ENCODE peak calls at places on chromosomes 7 and 10, in eight cellular contexts. One of them, this sample, is unnamed.

GRCh38 chr10:69346776-69347175 is 68.5 kb downstream of the HK1 start:
- DNase-seq in fibroblast of lung: no peak
- DNase-seq in HCT116: no peak
- DNase-seq in PC-9: no peak
- DNase-seq in IMR-90: no peak
- DNase-seq in mammary epithelial cell: no peak
- DNase-seq in GM23338: no peak
- DNase-seq in astrocyte: no peak
- DNase-seq in this sample: no peak

GRCh38 chr10:23199768-23200511 is 7.8 kb downstream of the PTF1A start:
- DNase-seq in fibroblast of lung: no peak
- DNase-seq in HCT116: no peak
- DNase-seq in PC-9: no peak
- DNase-seq in IMR-90: no peak
- DNase-seq in mammary epithelial cell: no peak
- DNase-seq in GM23338: peak; percentile 80
- DNase-seq in astrocyte: no peak
- DNase-seq in this sample: peak; percentile 79

GRCh38 chr7:139043823-139044812 is 8.3 kb upstream of the ZC3HAV1L start:
- DNase-seq in fibroblast of lung: no peak
- DNase-seq in HCT116: no peak
- DNase-seq in PC-9: peak; percentile 88
- DNase-seq in IMR-90: peak; percentile 44
- DNase-seq in mammary epithelial cell: peak; percentile 9
- DNase-seq in GM23338: no peak
- DNase-seq in astrocyte: no peak
- DNase-seq in this sample: no peak

GRCh38 chr7:51366930-51367613 is 50.5 kb upstream of the COBL start:
- DNase-seq in fibroblast of lung: peak; percentile 51
- DNase-seq in HCT116: no peak
- DNase-seq in PC-9: peak; percentile 54
- DNase-seq in IMR-90: peak; percentile 26
- DNase-seq in mammary epithelial cell: peak; percentile 34
- DNase-seq in GM23338: peak; percentile 91
- DNase-seq in astrocyte: peak; percentile 18
- DNase-seq in this sample: peak; percentile 74

GRCh38 chr7:5629941-5630340 is 151.5 kb downstream of the RNF216 start:
- DNase-seq in fibroblast of lung: peak; percentile 68
- DNase-seq in HCT116: peak; percentile 7
- DNase-seq in PC-9: peak; percentile 72
- DNase-seq in IMR-90: peak; percentile 74
- DNase-seq in mammary epithelial cell: peak; percentile 86
- DNase-seq in GM23338: no peak
- DNase-seq in astrocyte: peak; percentile 64
- DNase-seq in this sample: peak; percentile 93

GRCh38 chr7:21746949-21747348 is 198.8 kb downstream of the CDCA7L start:
- DNase-seq in fibroblast of lung: no peak
- DNase-seq in HCT116: no peak
- DNase-seq in PC-9: no peak
- DNase-seq in IMR-90: no peak
- DNase-seq in mammary epithelial cell: no peak
- DNase-seq in GM23338: no peak
- DNase-seq in astrocyte: no peak
- DNase-seq in this sample: no peak

GRCh38 chr10:117476281-117476680 is 66.3 kb upstream of the EMX2 start:
- DNase-seq in fibroblast of lung: no peak
- DNase-seq in HCT116: no peak
- DNase-seq in PC-9: no peak
- DNase-seq in IMR-90: no peak
- DNase-seq in mammary epithelial cell: no peak
- DNase-seq in GM23338: no peak
- DNase-seq in astrocyte: no peak
- DNase-seq in this sample: no peak

GRCh38 chr10:86258940-86259339 is 107.7 kb downstream of the GRID1 start:
- DNase-seq in fibroblast of lung: no peak
- DNase-seq in HCT116: no peak
- DNase-seq in PC-9: no peak
- DNase-seq in IMR-90: no peak
- DNase-seq in mammary epithelial cell: no peak
- DNase-seq in GM23338: no peak
- DNase-seq in astrocyte: no peak
- DNase-seq in this sample: no peak

GRCh38 chr10:131221632-131222277 is 89.8 kb downstream of the TCERG1L start:
- DNase-seq in fibroblast of lung: no peak
- DNase-seq in HCT116: no peak
- DNase-seq in PC-9: no peak
- DNase-seq in IMR-90: no peak
- DNase-seq in mammary epithelial cell: no peak
- DNase-seq in GM23338: no peak
- DNase-seq in astrocyte: no peak
- DNase-seq in this sample: peak; percentile 26

GRCh38 chr7:38382627-38383026 is 109.2 kb upstream of the TARP start:
- DNase-seq in fibroblast of lung: no peak
- DNase-seq in HCT116: no peak
- DNase-seq in PC-9: no peak
- DNase-seq in IMR-90: peak; percentile 10
- DNase-seq in mammary epithelial cell: peak; percentile 36
- DNase-seq in GM23338: no peak
- DNase-seq in astrocyte: peak; percentile 80
- DNase-seq in this sample: no peak

GRCh38 chr7:44801890-44802289 is 5.4 kb downstream of the PPIA start:
- DNase-seq in fibroblast of lung: no peak
- DNase-seq in HCT116: no peak
- DNase-seq in PC-9: no peak
- DNase-seq in IMR-90: peak; percentile 37
- DNase-seq in mammary epithelial cell: peak; percentile 84
- DNase-seq in GM23338: no peak
- DNase-seq in astrocyte: peak; percentile 63
- DNase-seq in this sample: peak; percentile 87

GRCh38 chr10:117134084-117135025 is 3.7 kb downstream of the VAX1 start:
- DNase-seq in fibroblast of lung: no peak
- DNase-seq in HCT116: no peak
- DNase-seq in PC-9: no peak
- DNase-seq in IMR-90: no peak
- DNase-seq in mammary epithelial cell: no peak
- DNase-seq in GM23338: peak; percentile 56
- DNase-seq in astrocyte: no peak
- DNase-seq in this sample: peak; percentile 83

GRCh38 chr7:94393251-94393758 is 1.4 kb upstream of the COL1A2 start:
- DNase-seq in fibroblast of lung: peak; percentile 54
- DNase-seq in HCT116: no peak
- DNase-seq in PC-9: no peak
- DNase-seq in IMR-90: peak; percentile 56
- DNase-seq in mammary epithelial cell: no peak
- DNase-seq in GM23338: peak; percentile 65
- DNase-seq in astrocyte: no peak
- DNase-seq in this sample: no peak

GRCh38 chr7:94392391-94392782 is 2.3 kb upstream of the COL1A2 start:
- DNase-seq in fibroblast of lung: no peak
- DNase-seq in HCT116: no peak
- DNase-seq in PC-9: no peak
- DNase-seq in IMR-90: no peak
- DNase-seq in mammary epithelial cell: no peak
- DNase-seq in GM23338: no peak
- DNase-seq in astrocyte: no peak
- DNase-seq in this sample: no peak

GRCh38 chr7:94394058-94394398 is 667 bp upstream of the COL1A2 start:
- DNase-seq in fibroblast of lung: no peak
- DNase-seq in HCT116: no peak
- DNase-seq in PC-9: no peak
- DNase-seq in IMR-90: peak; percentile 69
- DNase-seq in mammary epithelial cell: no peak
- DNase-seq in GM23338: no peak
- DNase-seq in astrocyte: peak; percentile 65
- DNase-seq in this sample: no peak

GRCh38 chr7:94389381-94389780 is 5.3 kb upstream of the COL1A2 start:
- DNase-seq in fibroblast of lung: no peak
- DNase-seq in HCT116: no peak
- DNase-seq in PC-9: no peak
- DNase-seq in IMR-90: no peak
- DNase-seq in mammary epithelial cell: no peak
- DNase-seq in GM23338: no peak
- DNase-seq in astrocyte: no peak
- DNase-seq in this sample: no peak

DNA sequence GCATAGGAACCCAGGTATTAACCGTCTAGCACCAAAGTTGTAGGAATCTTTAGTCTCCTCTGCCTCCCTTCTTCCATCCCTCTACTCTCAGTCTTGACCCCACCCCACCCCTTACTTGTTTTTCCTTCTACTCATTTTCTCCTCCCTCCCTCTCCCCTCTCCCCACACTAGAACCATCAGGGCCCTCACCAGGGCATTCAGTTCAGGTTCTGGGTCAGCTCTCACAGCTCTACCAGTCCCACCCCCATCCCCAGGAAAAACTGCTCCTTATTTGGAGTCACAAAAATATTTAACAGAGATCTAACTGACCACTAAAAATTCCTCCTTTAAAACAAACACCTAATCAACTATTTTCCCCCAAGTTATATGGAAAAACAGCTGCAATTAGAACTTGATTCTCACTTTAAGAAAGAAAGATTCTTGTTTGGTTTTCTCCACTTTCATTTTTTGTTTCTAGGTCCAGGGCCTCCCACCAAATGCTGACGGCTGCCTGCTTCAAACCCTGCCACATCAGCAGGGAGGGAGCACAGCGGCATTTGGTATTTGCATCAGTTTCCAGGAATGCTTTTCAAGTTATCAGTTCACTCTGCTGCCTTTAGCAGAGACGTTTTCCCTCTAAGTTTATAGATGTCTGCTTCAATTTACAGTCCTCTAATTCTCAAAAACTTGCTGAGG is 2.8 kb upstream of the COL1A2 start:
- DNase-seq in fibroblast of lung: peak; percentile 81
- DNase-seq in HCT116: no peak
- DNase-seq in PC-9: no peak
- DNase-seq in IMR-90: peak; percentile 88
- DNase-seq in mammary epithelial cell: no peak
- DNase-seq in GM23338: peak; percentile 66
- DNase-seq in astrocyte: peak; percentile 88
- DNase-seq in this sample: no peak
- H2AFZ ChIP-seq in fibroblast of lung: peak overlapping the region; percentile 9
- H2AFZ ChIP-seq in HCT116: no peak overlapping the region
- H2AFZ ChIP-seq in PC-9: no peak overlapping the region
- H2AFZ ChIP-seq in IMR-90: peak overlapping the region; percentile 47
- H2AFZ ChIP-seq in mammary epithelial cell: peak overlapping the region; percentile 34
- H2AFZ ChIP-seq in GM23338: peak overlapping the region; percentile 45
- H2AFZ ChIP-seq in astrocyte: peak overlapping the region; percentile 5
- H2AFZ ChIP-seq in this sample: peak overlapping the region; percentile 66

DNA sequence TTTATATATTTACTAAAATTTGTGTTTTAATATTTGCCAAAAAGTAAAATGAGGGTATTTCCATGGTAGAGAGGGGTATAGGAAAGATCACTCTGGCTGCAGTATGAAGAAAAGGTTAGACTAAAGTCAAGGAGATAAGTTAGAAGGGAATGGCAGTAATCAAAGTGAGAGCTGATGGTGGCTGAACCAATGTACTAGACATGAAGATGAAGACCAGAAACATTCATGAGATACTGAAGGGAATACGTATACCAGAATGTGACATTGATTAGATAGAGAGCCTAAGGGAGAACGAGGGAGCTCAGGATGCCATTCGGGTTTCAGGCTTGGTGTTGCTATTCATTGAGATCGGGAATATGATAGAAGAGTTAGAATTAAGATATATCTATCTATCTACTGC is 7.8 kb downstream of the ZNF713 start:
- DNase-seq in fibroblast of lung: no peak
- DNase-seq in HCT116: no peak
- DNase-seq in PC-9: no peak
- DNase-seq in IMR-90: no peak
- DNase-seq in mammary epithelial cell: no peak
- DNase-seq in GM23338: no peak
- DNase-seq in astrocyte: no peak
- DNase-seq in this sample: no peak
- H2AFZ ChIP-seq in fibroblast of lung: no peak overlapping the region
- H2AFZ ChIP-seq in HCT116: no peak overlapping the region
- H2AFZ ChIP-seq in PC-9: no peak overlapping the region
- H2AFZ ChIP-seq in IMR-90: no peak overlapping the region
- H2AFZ ChIP-seq in mammary epithelial cell: no peak overlapping the region
- H2AFZ ChIP-seq in GM23338: no peak overlapping the region
- H2AFZ ChIP-seq in astrocyte: no peak overlapping the region
- H2AFZ ChIP-seq in this sample: no peak overlapping the region

DNA sequence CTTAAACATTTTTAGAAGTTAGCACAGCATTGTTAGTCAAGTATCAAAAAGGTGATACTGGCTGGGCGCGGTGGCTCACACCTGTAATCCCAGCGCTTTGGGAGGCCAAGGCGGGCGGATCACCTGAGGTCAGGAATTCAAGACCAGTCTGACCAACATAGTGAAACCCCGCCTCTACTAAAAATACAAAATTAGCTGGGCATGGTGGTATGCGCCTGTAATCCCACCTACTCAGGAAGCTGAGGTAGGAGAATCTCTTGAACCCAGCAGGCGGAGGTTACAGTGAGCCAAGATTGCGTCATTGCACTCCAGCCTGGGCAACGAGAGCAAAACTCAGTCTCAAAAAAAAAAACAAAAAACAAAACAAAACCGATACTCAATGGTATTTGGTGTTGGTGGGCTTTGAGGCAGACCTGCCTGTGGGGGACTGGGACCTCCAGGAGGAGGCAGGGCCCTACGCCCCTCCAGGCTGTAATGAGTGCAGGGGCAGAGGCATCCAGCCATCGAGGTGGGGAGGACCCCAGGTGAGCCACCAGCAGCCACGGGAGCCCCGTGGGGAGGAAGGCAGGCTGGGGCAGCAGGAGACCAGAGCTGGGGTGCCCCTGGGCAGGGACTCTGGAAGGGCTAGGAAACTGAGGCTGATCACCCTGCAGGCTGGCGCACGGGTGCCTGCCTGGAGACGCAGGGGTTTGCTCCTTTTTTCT is 149.9 kb downstream of the PRKAG2 start:
- DNase-seq in fibroblast of lung: no peak
- DNase-seq in HCT116: no peak
- DNase-seq in PC-9: no peak
- DNase-seq in IMR-90: no peak
- DNase-seq in mammary epithelial cell: no peak
- DNase-seq in GM23338: no peak
- DNase-seq in astrocyte: no peak
- DNase-seq in this sample: peak; percentile 62
- H2AFZ ChIP-seq in fibroblast of lung: no peak overlapping the region
- H2AFZ ChIP-seq in HCT116: no peak overlapping the region
- H2AFZ ChIP-seq in PC-9: no peak overlapping the region
- H2AFZ ChIP-seq in IMR-90: peak overlapping the region; percentile 47
- H2AFZ ChIP-seq in mammary epithelial cell: peak overlapping the region; percentile 17
- H2AFZ ChIP-seq in GM23338: no peak overlapping the region
- H2AFZ ChIP-seq in astrocyte: no peak overlapping the region
- H2AFZ ChIP-seq in this sample: no peak overlapping the region

DNA sequence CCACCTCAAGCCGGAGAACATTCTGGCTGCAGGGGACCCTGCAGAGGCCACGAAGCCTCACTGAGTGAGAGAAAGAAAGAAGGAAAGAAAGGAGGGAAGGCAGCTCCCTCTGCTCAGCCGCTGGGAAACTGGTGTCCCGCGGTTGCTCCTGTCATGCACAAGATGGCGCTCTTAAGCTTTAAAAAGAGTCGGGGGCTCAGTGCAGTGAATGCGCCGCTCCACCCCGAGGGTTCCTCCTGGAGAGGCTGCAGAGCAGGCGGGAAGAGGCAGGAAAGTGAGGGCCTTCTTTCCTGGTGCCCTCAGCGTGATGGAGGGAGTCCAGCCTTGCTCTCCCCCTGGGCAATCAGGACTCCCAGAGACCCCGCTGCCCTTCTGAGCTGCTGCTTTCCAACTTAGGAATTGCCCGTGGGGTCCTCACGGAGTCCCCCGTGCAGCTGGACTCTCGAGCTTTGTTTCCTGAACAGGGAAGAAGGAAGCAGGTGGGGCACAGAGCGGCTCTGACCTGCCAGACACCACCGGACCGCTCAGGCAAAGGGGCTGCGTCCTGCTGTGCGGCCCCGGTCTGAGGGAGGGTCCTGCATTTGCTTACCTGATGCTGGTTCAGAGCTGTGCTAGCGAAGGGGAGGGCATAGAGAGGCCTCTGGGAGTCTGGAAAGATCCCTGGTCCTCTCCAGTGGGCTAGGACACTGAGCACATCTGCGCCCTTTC is 141.9 kb upstream of the MKI67 start:
- DNase-seq in fibroblast of lung: peak; percentile 8
- DNase-seq in HCT116: peak; percentile 31
- DNase-seq in PC-9: peak; percentile 2
- DNase-seq in IMR-90: no peak
- DNase-seq in mammary epithelial cell: no peak
- DNase-seq in GM23338: peak; percentile 95
- DNase-seq in astrocyte: no peak
- DNase-seq in this sample: peak; percentile 86
- H2AFZ ChIP-seq in fibroblast of lung: no peak overlapping the region
- H2AFZ ChIP-seq in HCT116: no peak overlapping the region
- H2AFZ ChIP-seq in PC-9: no peak overlapping the region
- H2AFZ ChIP-seq in IMR-90: no peak overlapping the region
- H2AFZ ChIP-seq in mammary epithelial cell: no peak overlapping the region
- H2AFZ ChIP-seq in GM23338: peak overlapping the region; percentile 91
- H2AFZ ChIP-seq in astrocyte: no peak overlapping the region
- H2AFZ ChIP-seq in this sample: no peak overlapping the region

This sample was measured in osteoblast.